ENCODE peak calls at places on chromosomes 7 and 10, in four cellular contexts. N, L, D and W are unnamed samples.

GRCh38 chr10:28202941-28203352 is 99.9 kb downstream of the MPP7 start:
- DNase-seq in N (no peak), L (no peak), D (no peak), W (no peak)

GRCh38 chr10:42952358-42952757 is 124.5 kb upstream of the RET start:
- DNase-seq in N (no peak), L (peak), D (peak), W (peak)

GRCh38 chr10:87750817-87751216 is 67.2 kb downstream of the ATAD1 start:
- DNase-seq in N (no peak), L (no peak), D (no peak), W (no peak)

GRCh38 chr7:30041526-30042269 is 13.5 kb downstream of the PLEKHA8 start:
- DNase-seq in N (no peak), L (no peak), D (no peak), W (no peak)

GRCh38 chr10:6595499-6595898 is 15.4 kb upstream of the PRKCQ start:
- DNase-seq in N (no peak), L (no peak), D (no peak), W (no peak)

GRCh38 chr7:68122806-68123205 is 1126.2 kb downstream of the TYW1 start:
- DNase-seq in N (no peak), L (no peak), D (no peak), W (no peak)

GRCh38 chr7:106534271-106534846 is 126.6 kb downstream of the CCDC71L start:
- DNase-seq in N (no peak), L (no peak), D (no peak), W (peak)

GRCh38 chr7:54947266-54947665 is 71.6 kb upstream of the EGFR start:
- DNase-seq in N (no peak), L (no peak), D (no peak), W (no peak)

GRCh38 chr7:144659211-144659610 is 176.6 kb downstream of the TPK1 start:
- DNase-seq in N (no peak), L (no peak), D (no peak), W (no peak)

GRCh38 chr10:12400266-12400931 is 51.1 kb downstream of the CAMK1D start:
- DNase-seq in N (no peak), L (no peak), D (no peak), W (no peak)

GRCh38 chr10:36559990-36560389 is 565.4 kb upstream of the ANKRD30A start:
- DNase-seq in N (no peak), L (no peak), D (no peak), W (no peak)

GRCh38 chr10:61662794-61663259 is at the start of gene CABCOCO1:
- DNase-seq in N (no peak), L (no peak), D (peak), W (peak)

GRCh38 chr10:10460452-10460851 is 557.2 kb upstream of the CELF2 start:
- DNase-seq in N (no peak), L (no peak), D (no peak), W (no peak)

GRCh38 chr7:142549007-142549406 is 200.3 kb upstream of the PRSS1 start:
- DNase-seq in N (no peak), L (no peak), D (no peak), W (no peak)

GRCh38 chr7:42843209-42843800 is 68.6 kb downstream of the C7orf25 start:
- DNase-seq in N (no peak), L (peak), D (no peak), W (peak)

GRCh38 chr7:27199820-27200760 is at the start of gene HOXA13:
- DNase-seq in N (no peak), L (no peak), D (no peak), W (no peak)

GRCh38 chr10:35195361-35196306 is 69.0 kb downstream of the CREM start:
- DNase-seq in N (peak), L (peak), D (no peak), W (no peak)

GRCh38 chr7:101516849-101517248 is 112.2 kb downstream of the MYL10 start:
- DNase-seq in N (no peak), L (no peak), D (no peak), W (no peak)

GRCh38 chr10:26303366-26303765 is 86.8 kb downstream of the GAD2 start:
- DNase-seq in N (no peak), L (no peak), D (no peak), W (no peak)

GRCh38 chr7:1449951-1450350 is 9.3 kb downstream of the MICALL2 start:
- DNase-seq in N (no peak), L (no peak), D (no peak), W (no peak)

GRCh38 chr10:92238586-92239098 is 52.2 kb downstream of the CPEB3 start:
- DNase-seq in N (no peak), L (peak), D (no peak), W (no peak)

DNA sequence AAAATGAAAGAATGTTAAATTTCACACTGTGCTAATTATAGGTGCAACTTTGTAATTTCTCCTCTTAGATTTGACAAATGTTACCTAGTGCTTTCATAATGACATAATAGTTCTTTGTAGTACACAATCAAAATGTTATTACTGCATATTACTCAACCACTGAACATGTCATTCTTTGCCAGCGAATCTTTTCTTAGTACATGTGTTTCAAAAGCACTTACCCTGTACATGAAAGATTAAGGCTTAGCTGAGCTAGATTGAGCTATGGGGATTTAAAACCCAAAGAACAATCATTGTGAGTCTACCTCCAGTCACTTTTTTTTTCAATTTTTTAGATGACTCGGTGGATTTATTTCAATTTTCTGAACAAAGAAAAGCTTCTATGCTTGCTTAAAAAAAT is 123.5 kb upstream of the FERD3L start:
- DNase-seq in N (no peak), L (no peak), D (no peak), W (no peak)
- TF ChIP-seq SUZ12 in N (no peak), L (no peak), D (no peak), W (no peak)

DNA sequence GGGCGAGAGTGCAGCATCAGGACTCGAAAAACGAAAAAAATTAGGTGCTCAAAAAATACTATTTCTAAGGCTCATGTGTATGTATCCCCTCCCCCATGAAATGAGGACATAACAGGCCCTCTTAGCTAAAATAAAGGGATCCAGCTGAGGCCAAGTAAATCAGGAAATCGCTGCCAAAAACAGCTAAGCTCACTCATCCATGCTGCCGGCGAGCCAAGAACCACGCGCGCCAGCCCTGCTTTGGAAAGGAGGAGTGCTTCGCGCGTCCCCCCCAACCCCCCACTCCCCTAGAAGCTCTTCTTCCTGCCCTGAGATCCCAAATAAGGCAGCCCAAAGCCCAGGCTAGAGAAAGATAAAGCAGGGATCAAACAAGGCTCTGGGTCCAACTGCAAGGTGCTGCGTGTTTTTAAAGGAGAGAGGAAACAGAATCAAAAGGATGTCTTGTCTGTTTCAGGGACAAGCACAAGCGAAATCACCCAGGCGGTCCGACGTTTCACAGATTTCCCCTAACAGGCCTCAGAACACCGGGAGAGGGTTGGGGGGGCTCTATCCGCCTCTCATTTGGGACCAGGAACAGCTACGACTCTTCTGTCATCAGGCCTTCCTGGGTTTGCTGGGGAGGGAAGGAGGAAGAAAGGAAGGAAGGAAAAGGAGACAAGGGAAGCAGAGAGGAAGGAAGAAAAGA is 168.3 kb upstream of the AUTS2 start:
- DNase-seq in N (no peak), L (no peak), D (no peak), W (no peak)
- H3K4me3 ChIP-seq in N (no peak), L (no peak), D (no peak), W (no peak)

DNA sequence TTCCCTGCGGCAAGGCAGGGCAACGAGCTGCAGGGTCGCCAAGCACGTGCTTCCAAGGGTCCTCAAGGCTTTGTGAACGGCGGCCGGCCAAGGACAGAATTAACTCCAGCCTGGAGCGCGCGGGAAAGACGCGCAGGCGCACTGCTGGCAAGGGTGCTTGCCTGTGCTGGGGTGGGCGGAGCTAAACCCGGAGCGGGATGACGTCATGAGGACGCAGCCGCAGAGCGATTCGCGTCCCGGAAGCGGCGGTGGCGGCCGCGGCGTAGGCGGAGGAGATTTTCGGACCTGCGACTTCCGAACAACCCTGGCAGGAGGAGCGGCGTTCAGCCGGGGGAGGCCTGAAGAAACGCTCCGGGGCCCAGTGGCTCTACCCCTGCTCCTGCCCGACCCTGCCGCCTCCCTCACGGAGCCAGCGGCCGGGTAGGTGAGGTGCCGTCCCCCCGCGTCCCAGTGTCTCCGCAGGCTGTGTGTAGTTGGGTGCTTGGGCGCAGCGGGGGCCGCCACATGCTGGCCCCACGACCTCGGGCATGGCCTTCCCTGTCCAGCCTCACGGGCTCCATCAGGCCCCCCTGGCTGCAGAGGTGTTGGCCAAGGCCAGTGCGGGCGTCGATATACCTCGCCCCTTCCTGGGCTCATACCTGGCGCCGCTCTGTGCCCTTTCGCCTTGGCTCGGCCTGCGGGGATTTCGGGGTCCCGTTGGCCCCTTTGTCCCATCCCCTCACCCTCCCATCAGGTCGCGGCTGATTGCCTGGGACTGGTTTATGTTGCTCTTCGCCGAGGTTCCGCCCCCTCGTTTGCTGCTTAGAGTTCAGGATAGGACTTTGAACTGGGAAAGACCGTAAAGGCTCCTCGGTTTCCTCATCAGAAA is at the start of gene ZFYVE27:
- DNase-seq in N (peak), L (peak), D (peak), W (peak)
- H3K9ac ChIP-seq in N (peak), L (peak), D (peak), W (peak)

GRCh38 chr7:4077980-4078379 is 604.1 kb upstream of the FOXK1 start:
- DNase-seq in N (no peak), L (no peak), D (no peak), W (no peak)
- TF ChIP-seq SUZ12 in N (no peak), L (no peak), D (no peak), W (no peak)

DNA sequence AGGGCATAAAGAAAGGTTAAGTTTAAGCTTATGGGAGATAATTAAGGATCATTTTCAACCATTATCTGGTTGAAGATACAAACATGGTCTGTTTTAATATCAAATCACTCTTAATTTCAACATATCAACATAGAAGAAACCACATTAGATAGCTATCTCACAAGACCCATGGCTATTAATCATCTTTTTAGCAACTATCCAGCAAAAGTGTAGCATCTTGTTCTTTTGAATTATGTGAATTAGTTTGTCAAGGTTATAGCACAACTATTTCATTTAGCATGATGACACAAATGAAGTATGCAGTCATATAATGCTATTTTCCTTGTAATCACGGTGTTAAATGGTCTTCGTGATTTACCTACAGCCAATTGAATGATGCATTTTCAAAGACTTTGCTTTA is 58.9 kb upstream of the PPP1R9A start:
- DNase-seq in N (no peak), L (no peak), D (no peak), W (no peak)
- H3K4me3 ChIP-seq in N (no peak), L (no peak), D (no peak), W (no peak)